ENCODE peak calls at places on chromosomes 13 and 19, in five cellular contexts. S is AG10803, C is adrenal gland, Z is ascending aorta, J is breast epithelium. H is an unnamed sample.

GRCh38 chr13:21898461-21898860 is 227.6 kb downstream of the FGF9 start:
- DNase-seq in S (no peak), J (no peak), Z (no peak), C (no peak), H (no peak)

GRCh38 chr13:24050796-24051715 is 109.5 kb upstream of the SPATA13 start:
- DNase-seq in C (no peak), S (no peak), Z (no peak), J (no peak), H (no peak)

GRCh38 chr13:106230450-106230849 is 305.0 kb downstream of the EFNB2 start:
- DNase-seq in S (peak), C (no peak), Z (no peak), J (no peak), H (no peak)

GRCh38 chr19:29606420-29606747 is 301 bp downstream of the POP4 start:
- DNase-seq in C (no peak), J (no peak), S (no peak), Z (no peak), H (no peak)

GRCh38 chr19:34482380-34483250 is 1.1 kb downstream of the WTIP start:
- DNase-seq in Z (no peak), S (peak), C (peak), J (no peak), H (peak)

GRCh38 chr19:17755977-17756670 is 4.8 kb downstream of the FCHO1 start:
- DNase-seq in C (peak), Z (no peak), S (no peak), J (no peak), H (no peak)

GRCh38 chr19:17557461-17557860 is 2.0 kb downstream of the COLGALT1 start:
- DNase-seq in J (no peak), Z (no peak), S (peak), C (no peak), H (no peak)

GRCh38 chr19:43739836-43740235 is 14.9 kb downstream of the SMG9 start:
- DNase-seq in Z (no peak), S (no peak), J (peak), C (no peak), H (no peak)

GRCh38 chr13:21909331-21909730 is 238.5 kb downstream of the FGF9 start:
- DNase-seq in J (no peak), Z (no peak), C (no peak), S (no peak), H (no peak)

GRCh38 chr13:111568290-111568689 is 247.8 kb downstream of the TEX29 start:
- DNase-seq in Z (no peak), J (no peak), S (no peak), C (no peak), H (no peak)

GRCh38 chr13:36885901-36886300 is 34.1 kb downstream of the SMAD9 start:
- DNase-seq in Z (no peak), J (no peak), S (no peak), C (no peak), H (no peak)

GRCh38 chr19:50686310-50687032 is 33.1 kb downstream of the SHANK1 start:
- DNase-seq in C (no peak), S (no peak), J (no peak), Z (no peak), H (no peak)
- H3K4me3 ChIP-seq in C (no peak), S (no peak), J (no peak), Z (no peak), H (no peak)

GRCh38 chr13:112967666-112968379 is 1.2 kb upstream of the MCF2L start:
- DNase-seq in C (no peak), S (peak), Z (no peak), J (peak), H (no peak)
- H3K4me3 ChIP-seq in C (no peak), S (no peak), Z (peak), J (peak), H (peak)

GRCh38 chr19:11421607-11422098 is 2.5 kb upstream of the RGL3 start:
- DNase-seq in S (no peak), Z (no peak), J (no peak), C (peak), H (peak)
- H3K4me3 ChIP-seq in S (no peak), Z (peak), J (peak), C (no peak), H (no peak)

GRCh38 chr13:113129921-113130750 is 7.5 kb downstream of the F10 start:
- DNase-seq in Z (no peak), J (peak), C (no peak), S (no peak), H (peak)
- H3K4me3 ChIP-seq in Z (peak), J (peak), C (no peak), S (no peak), H (peak)

H was measured in kidney.